ENCODE peak calls at places on chromosomes 16 and 17, in eight cellular contexts. One of them, this sample, is unnamed.

GRCh38 chr17:10114931-10115535 is 83.4 kb downstream of the GAS7 start:
- DNase-seq in endothelial cell: no peak
- DNase-seq in HFFc6: peak; percentile 94
- DNase-seq in neural progenitor cell: no peak
- DNase-seq in T-helper 1 cell: peak; percentile 15
- DNase-seq in A549: peak; percentile 57
- DNase-seq in left kidney: peak; percentile 83
- DNase-seq in iris pigment epithelial cell: peak; percentile 96
- DNase-seq in this sample: no peak

GRCh38 chr17:55433629-55434422 is 12.2 kb upstream of the MMD start:
- DNase-seq in endothelial cell: no peak
- DNase-seq in HFFc6: peak; percentile 88
- DNase-seq in neural progenitor cell: no peak
- DNase-seq in T-helper 1 cell: no peak
- DNase-seq in A549: peak; percentile 91
- DNase-seq in left kidney: no peak
- DNase-seq in iris pigment epithelial cell: peak; percentile 99
- DNase-seq in this sample: no peak

GRCh38 chr17:40312893-40313659 is 4.1 kb downstream of the RARA start:
- DNase-seq in endothelial cell: no peak
- DNase-seq in HFFc6: no peak
- DNase-seq in neural progenitor cell: no peak
- DNase-seq in T-helper 1 cell: no peak
- DNase-seq in A549: no peak
- DNase-seq in left kidney: no peak
- DNase-seq in iris pigment epithelial cell: no peak
- DNase-seq in this sample: no peak

GRCh38 chr16:47463771-47464624 is 2.9 kb downstream of the PHKB start:
- DNase-seq in endothelial cell: no peak
- DNase-seq in HFFc6: no peak
- DNase-seq in neural progenitor cell: peak; percentile 42
- DNase-seq in T-helper 1 cell: no peak
- DNase-seq in A549: no peak
- DNase-seq in left kidney: no peak
- DNase-seq in iris pigment epithelial cell: no peak
- DNase-seq in this sample: no peak

GRCh38 chr16:57045694-57046381 is 46.5 kb upstream of the CPNE2 start:
- DNase-seq in endothelial cell: peak; percentile 68
- DNase-seq in HFFc6: peak; percentile 27
- DNase-seq in neural progenitor cell: peak; percentile 82
- DNase-seq in T-helper 1 cell: no peak
- DNase-seq in A549: peak; percentile 48
- DNase-seq in left kidney: peak; percentile 90
- DNase-seq in iris pigment epithelial cell: peak; percentile 74
- DNase-seq in this sample: no peak

GRCh38 chr17:40260528-40260927 is 27.2 kb upstream of the CDC6 start:
- DNase-seq in endothelial cell: no peak
- DNase-seq in HFFc6: no peak
- DNase-seq in neural progenitor cell: no peak
- DNase-seq in T-helper 1 cell: no peak
- DNase-seq in A549: no peak
- DNase-seq in left kidney: no peak
- DNase-seq in iris pigment epithelial cell: no peak
- DNase-seq in this sample: no peak

GRCh38 chr17:44931376-44931775 is 16.1 kb upstream of the GFAP start:
- DNase-seq in endothelial cell: no peak
- DNase-seq in HFFc6: no peak
- DNase-seq in neural progenitor cell: no peak
- DNase-seq in T-helper 1 cell: no peak
- DNase-seq in A549: no peak
- DNase-seq in left kidney: no peak
- DNase-seq in iris pigment epithelial cell: no peak
- DNase-seq in this sample: no peak

GRCh38 chr17:10198509-10199249 is at the start of gene GAS7:
- DNase-seq in endothelial cell: peak; percentile 64
- DNase-seq in HFFc6: no peak
- DNase-seq in neural progenitor cell: peak; percentile 91
- DNase-seq in T-helper 1 cell: no peak
- DNase-seq in A549: no peak
- DNase-seq in left kidney: peak; percentile 93
- DNase-seq in iris pigment epithelial cell: no peak
- DNase-seq in this sample: no peak

GRCh38 chr16:1771072-1771863 is at the start of gene NME3:
- DNase-seq in endothelial cell: peak; percentile 64
- DNase-seq in HFFc6: peak; percentile 47
- DNase-seq in neural progenitor cell: peak; percentile 80
- DNase-seq in T-helper 1 cell: peak; percentile 67
- DNase-seq in A549: peak; percentile 76
- DNase-seq in left kidney: peak; percentile 77
- DNase-seq in iris pigment epithelial cell: peak; percentile 75
- DNase-seq in this sample: peak; percentile 65

GRCh38 chr17:42122371-42123303 is at the start of gene HSPB9:
- DNase-seq in endothelial cell: no peak
- DNase-seq in HFFc6: no peak
- DNase-seq in neural progenitor cell: peak; percentile 86
- DNase-seq in T-helper 1 cell: no peak
- DNase-seq in A549: no peak
- DNase-seq in left kidney: peak; percentile 76
- DNase-seq in iris pigment epithelial cell: no peak
- DNase-seq in this sample: no peak

This sample was measured in T-helper 17 cell.